ENCODE peak calls at places on chromosomes 3 and 15, in four cellular contexts. One of them, this sample, is unnamed.

GRCh38 chr15:98113357-98113756 is 152.9 kb downstream of the ARRDC4 start:
- DNase-seq in OCI-LY7: no peak
- DNase-seq in MM.1S: no peak
- DNase-seq in HCT116: no peak
- DNase-seq in this sample: no peak

GRCh38 chr3:138444104-138444503 is 9.7 kb downstream of the ESYT3 start:
- DNase-seq in OCI-LY7: no peak
- DNase-seq in MM.1S: no peak
- DNase-seq in HCT116: no peak
- DNase-seq in this sample: no peak

GRCh38 chr3:110774496-110775265 is 296.9 kb upstream of the NECTIN3 start:
- DNase-seq in OCI-LY7: no peak
- DNase-seq in MM.1S: no peak
- DNase-seq in HCT116: no peak
- DNase-seq in this sample: no peak

GRCh38 chr15:88385078-88385700 is 82.0 kb downstream of the MRPL46 start:
- DNase-seq in OCI-LY7: no peak
- DNase-seq in MM.1S: no peak
- DNase-seq in HCT116: no peak
- DNase-seq in this sample: no peak

GRCh38 chr3:146250449-146251382 is at the start of gene PLSCR4:
- DNase-seq in OCI-LY7: no peak
- DNase-seq in MM.1S: peak; percentile 57
- DNase-seq in HCT116: peak; percentile 16
- DNase-seq in this sample: no peak

GRCh38 chr3:181105636-181106035 is 116.1 kb upstream of the DNAJC19 start:
- DNase-seq in OCI-LY7: no peak
- DNase-seq in MM.1S: no peak
- DNase-seq in HCT116: no peak
- DNase-seq in this sample: no peak

GRCh38 chr3:194274424-194275085 is 76.6 kb downstream of the CPN2 start:
- DNase-seq in OCI-LY7: no peak
- DNase-seq in MM.1S: no peak
- DNase-seq in HCT116: peak; percentile 71
- DNase-seq in this sample: no peak

GRCh38 chr15:71042356-71042922 is 72.8 kb upstream of the THSD4 start:
- DNase-seq in OCI-LY7: no peak
- DNase-seq in MM.1S: no peak
- DNase-seq in HCT116: no peak
- DNase-seq in this sample: no peak

GRCh38 chr15:34264070-34264469 is 39.3 kb downstream of the EMC4 start:
- DNase-seq in OCI-LY7: no peak
- DNase-seq in MM.1S: no peak
- DNase-seq in HCT116: no peak
- DNase-seq in this sample: no peak

GRCh38 chr15:101710806-101711205 is 13.5 kb downstream of the TARS3 start:
- DNase-seq in OCI-LY7: no peak
- DNase-seq in MM.1S: no peak
- DNase-seq in HCT116: no peak
- DNase-seq in this sample: no peak

GRCh38 chr15:56786966-56787365 is 53.7 kb upstream of the ZNF280D start:
- DNase-seq in OCI-LY7: no peak
- DNase-seq in MM.1S: no peak
- DNase-seq in HCT116: no peak
- DNase-seq in this sample: no peak

GRCh38 chr3:126356373-126357298 is 572 bp downstream of the KLF15 start:
- DNase-seq in OCI-LY7: peak; percentile 40
- DNase-seq in MM.1S: no peak
- DNase-seq in HCT116: no peak
- DNase-seq in this sample: no peak

GRCh38 chr3:99467420-99467819 is 171.0 kb upstream of the COL8A1 start:
- DNase-seq in OCI-LY7: no peak
- DNase-seq in MM.1S: no peak
- DNase-seq in HCT116: no peak
- DNase-seq in this sample: no peak

GRCh38 chr3:4656646-4657318 is 163.6 kb downstream of the ITPR1 start:
- DNase-seq in OCI-LY7: no peak
- DNase-seq in MM.1S: no peak
- DNase-seq in HCT116: no peak
- DNase-seq in this sample: no peak

GRCh38 chr15:91589360-91589759 is 264.1 kb upstream of the SLCO3A1 start:
- DNase-seq in OCI-LY7: no peak
- DNase-seq in MM.1S: no peak
- DNase-seq in HCT116: no peak
- DNase-seq in this sample: peak; percentile 8

GRCh38 chr15:101320501-101321052 is 25.5 kb upstream of the SNRPA1 start:
- DNase-seq in OCI-LY7: no peak
- DNase-seq in MM.1S: peak; percentile 26
- DNase-seq in HCT116: no peak
- DNase-seq in this sample: peak; percentile 77

GRCh38 chr15:83012038-83012490 is 625 bp upstream of the C15orf40 start:
- DNase-seq in OCI-LY7: no peak
- DNase-seq in MM.1S: no peak
- DNase-seq in HCT116: no peak
- DNase-seq in this sample: no peak

GRCh38 chr15:99844150-99844549 is 110.9 kb upstream of the LYSMD4 start:
- DNase-seq in OCI-LY7: no peak
- DNase-seq in MM.1S: no peak
- DNase-seq in HCT116: no peak
- DNase-seq in this sample: no peak

GRCh38 chr3:9770276-9770812 is 597 bp upstream of the CAMK1 start:
- DNase-seq in OCI-LY7: no peak
- DNase-seq in MM.1S: no peak
- DNase-seq in HCT116: no peak
- DNase-seq in this sample: no peak

GRCh38 chr3:140053011-140053702 is 118.2 kb downstream of the CLSTN2 start:
- DNase-seq in OCI-LY7: no peak
- DNase-seq in MM.1S: no peak
- DNase-seq in HCT116: no peak
- DNase-seq in this sample: no peak

GRCh38 chr3:105944281-105944680 is 75.5 kb upstream of the CBLB start:
- DNase-seq in OCI-LY7: no peak
- DNase-seq in MM.1S: no peak
- DNase-seq in HCT116: no peak
- DNase-seq in this sample: no peak

GRCh38 chr15:42373274-42373673 is 14.0 kb downstream of the CAPN3 start:
- DNase-seq in OCI-LY7: no peak
- DNase-seq in MM.1S: no peak
- DNase-seq in HCT116: no peak
- DNase-seq in this sample: no peak

GRCh38 chr15:35325374-35325941 is 220.5 kb downstream of the DPH6 start:
- DNase-seq in OCI-LY7: no peak
- DNase-seq in MM.1S: no peak
- DNase-seq in HCT116: no peak
- DNase-seq in this sample: no peak

GRCh38 chr3:157113832-157114505 is 46.0 kb downstream of the CCNL1 start:
- DNase-seq in OCI-LY7: peak; percentile 29
- DNase-seq in MM.1S: no peak
- DNase-seq in HCT116: no peak
- DNase-seq in this sample: no peak

GRCh38 chr3:157112536-157112935 is 47.4 kb downstream of the CCNL1 start:
- DNase-seq in OCI-LY7: no peak
- DNase-seq in MM.1S: no peak
- DNase-seq in HCT116: no peak
- DNase-seq in this sample: no peak

GRCh38 chr3:157110761-157111238 is 49.1 kb downstream of the CCNL1 start:
- DNase-seq in OCI-LY7: no peak
- DNase-seq in MM.1S: no peak
- DNase-seq in HCT116: no peak
- DNase-seq in this sample: no peak

GRCh38 chr3:157109267-157110141 is 50.4 kb downstream of the CCNL1 start:
- DNase-seq in OCI-LY7: no peak
- DNase-seq in MM.1S: no peak
- DNase-seq in HCT116: no peak
- DNase-seq in this sample: no peak

GRCh38 chr3:157111578-157111977 is 48.4 kb downstream of the CCNL1 start:
- DNase-seq in OCI-LY7: no peak
- DNase-seq in MM.1S: no peak
- DNase-seq in HCT116: no peak
- DNase-seq in this sample: no peak
- H2AFZ ChIP-seq in OCI-LY7: no peak overlapping the region
- H2AFZ ChIP-seq in MM.1S: no peak overlapping the region
- H2AFZ ChIP-seq in HCT116: no peak overlapping the region
- H2AFZ ChIP-seq in this sample: no peak overlapping the region

GRCh38 chr3:84109911-84110310 is 848.9 kb upstream of the CADM2 start:
- DNase-seq in OCI-LY7: no peak
- DNase-seq in MM.1S: no peak
- DNase-seq in HCT116: no peak
- DNase-seq in this sample: no peak

GRCh38 chr3:84108442-84108971 is 850.3 kb upstream of the CADM2 start:
- DNase-seq in OCI-LY7: no peak
- DNase-seq in MM.1S: no peak
- DNase-seq in HCT116: no peak
- DNase-seq in this sample: no peak

GRCh38 chr3:84110787-84111186 is 848.0 kb upstream of the CADM2 start:
- DNase-seq in OCI-LY7: no peak
- DNase-seq in MM.1S: no peak
- DNase-seq in HCT116: no peak
- DNase-seq in this sample: no peak
- H2AFZ ChIP-seq in OCI-LY7: no peak overlapping the region
- H2AFZ ChIP-seq in MM.1S: no peak overlapping the region
- H2AFZ ChIP-seq in HCT116: no peak overlapping the region
- H2AFZ ChIP-seq in this sample: no peak overlapping the region

GRCh38 chr15:76334438-76335004 is 2.1 kb upstream of the ISL2 start:
- DNase-seq in OCI-LY7: no peak
- DNase-seq in MM.1S: no peak
- DNase-seq in HCT116: no peak
- DNase-seq in this sample: no peak

GRCh38 chr15:76335129-76335850 is 1.3 kb upstream of the ISL2 start:
- DNase-seq in OCI-LY7: peak; percentile 30
- DNase-seq in MM.1S: no peak
- DNase-seq in HCT116: no peak
- DNase-seq in this sample: no peak

GRCh38 chr15:76333720-76334437 is 2.7 kb upstream of the ISL2 start:
- DNase-seq in OCI-LY7: no peak
- DNase-seq in MM.1S: no peak
- DNase-seq in HCT116: no peak
- DNase-seq in this sample: no peak

GRCh38 chr15:76332796-76333195 is 3.8 kb upstream of the ISL2 start:
- DNase-seq in OCI-LY7: no peak
- DNase-seq in MM.1S: no peak
- DNase-seq in HCT116: no peak
- DNase-seq in this sample: no peak

DNA sequence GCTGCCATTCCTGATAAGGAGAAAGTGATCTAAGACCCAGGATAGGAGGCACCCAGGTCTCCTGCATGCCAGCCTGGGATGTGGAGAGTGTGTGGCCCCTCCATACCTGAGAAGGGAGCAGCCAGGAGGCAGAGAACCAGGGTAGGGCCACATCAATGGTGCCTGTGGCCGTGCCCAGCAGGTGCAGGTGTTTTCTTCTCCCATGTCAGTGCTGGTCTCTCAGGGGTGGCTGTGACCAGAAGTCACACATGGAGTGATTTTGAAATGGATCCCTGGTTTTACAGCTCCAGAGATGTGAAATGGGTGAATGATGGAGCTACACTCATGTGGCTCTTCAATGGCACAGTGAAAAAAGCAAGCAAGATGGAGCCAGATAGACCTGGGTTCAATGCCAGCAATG is 3.3 kb upstream of the ISL2 start:
- DNase-seq in OCI-LY7: no peak
- DNase-seq in MM.1S: no peak
- DNase-seq in HCT116: no peak
- DNase-seq in this sample: no peak
- H2AFZ ChIP-seq in OCI-LY7: no peak overlapping the region
- H2AFZ ChIP-seq in MM.1S: no peak overlapping the region
- H2AFZ ChIP-seq in HCT116: no peak overlapping the region
- H2AFZ ChIP-seq in this sample: no peak overlapping the region

DNA sequence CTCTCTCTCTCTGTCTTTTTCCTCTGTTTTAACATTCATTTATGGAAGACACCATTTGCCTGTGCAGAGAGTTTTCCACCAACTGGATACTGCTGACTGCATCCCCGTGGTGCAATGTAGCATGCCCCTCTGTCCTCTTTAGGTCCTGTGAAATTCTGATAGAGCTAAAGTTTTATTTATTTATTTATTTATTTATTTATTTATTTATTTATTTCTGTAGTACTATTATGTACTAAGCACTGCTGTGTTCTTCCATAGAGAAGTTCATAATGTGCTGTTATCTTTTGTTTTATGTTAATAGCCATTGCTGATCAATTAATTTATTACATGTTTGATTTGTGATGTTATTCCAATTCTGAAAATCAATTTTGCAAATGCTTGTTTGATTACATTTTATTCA is 749.9 kb downstream of the ZBBX start:
- DNase-seq in OCI-LY7: no peak
- DNase-seq in MM.1S: no peak
- DNase-seq in HCT116: no peak
- DNase-seq in this sample: no peak
- H2AFZ ChIP-seq in OCI-LY7: no peak overlapping the region
- H2AFZ ChIP-seq in MM.1S: no peak overlapping the region
- H2AFZ ChIP-seq in HCT116: no peak overlapping the region
- H2AFZ ChIP-seq in this sample: no peak overlapping the region

GRCh38 chr3:166446986-166447385 is 609.8 kb upstream of the BCHE start:
- DNase-seq in OCI-LY7: no peak
- DNase-seq in MM.1S: no peak
- DNase-seq in HCT116: no peak
- DNase-seq in this sample: no peak
- H2AFZ ChIP-seq in OCI-LY7: no peak overlapping the region
- H2AFZ ChIP-seq in MM.1S: no peak overlapping the region
- H2AFZ ChIP-seq in HCT116: no peak overlapping the region
- H2AFZ ChIP-seq in this sample: no peak overlapping the region

DNA sequence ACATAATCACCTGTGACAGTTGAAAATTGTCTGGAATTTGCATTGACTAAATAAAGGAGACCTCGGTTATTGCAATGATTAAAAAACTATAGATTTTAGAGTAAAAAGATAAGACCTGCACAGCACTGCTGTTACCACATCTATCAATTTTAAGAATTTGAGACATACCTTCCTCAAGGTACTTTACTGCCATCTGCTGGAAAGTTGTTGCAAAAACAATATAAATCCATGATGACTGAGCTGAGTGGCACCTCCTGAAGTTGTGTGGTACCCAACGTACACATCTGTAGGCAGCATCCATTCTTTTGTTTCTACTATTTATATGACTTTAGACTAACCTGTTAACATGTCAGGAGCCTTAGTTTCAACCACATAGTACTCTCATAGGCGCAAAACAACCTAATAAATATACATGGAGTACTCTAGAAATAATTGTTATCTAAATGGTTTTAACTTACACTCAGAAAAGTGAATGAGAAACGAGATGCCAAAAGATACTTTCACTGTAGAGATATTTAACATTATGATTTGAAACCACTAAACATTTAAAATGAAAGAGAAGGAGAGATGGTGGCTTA is 106.7 kb downstream of the GHSR start:
- DNase-seq in OCI-LY7: peak; percentile 72
- DNase-seq in MM.1S: peak; percentile 80
- DNase-seq in HCT116: peak; percentile 48
- DNase-seq in this sample: peak; percentile 30
- H2AFZ ChIP-seq in OCI-LY7: no peak overlapping the region
- H2AFZ ChIP-seq in MM.1S: no peak overlapping the region
- H2AFZ ChIP-seq in HCT116: no peak overlapping the region
- H2AFZ ChIP-seq in this sample: no peak overlapping the region

This sample was measured in DND-41.